ENCODE peak calls at places on chromosomes 12 and 14, in nine cellular contexts. N, V, D, U, W, I, K, G and Y are unnamed samples.

GRCh38 chr12:92140919-92141536 is 4.6 kb downstream of the BTG1 start:
- DNase-seq in D (no peak), W (no peak), K (no peak), G (no peak), N (no peak), V (no peak), U (no peak), I (no peak), Y (no peak)

GRCh38 chr12:98417303-98417702 is 98.1 kb upstream of the TMPO start:
- DNase-seq in G (no peak), V (no peak), K (no peak), I (no peak), U (no peak), W (no peak), N (no peak), D (no peak), Y (no peak)

GRCh38 chr12:109606261-109607028 is 32.9 kb downstream of the MVK start:
- DNase-seq in D (no peak), K (peak; percentile 20), N (no peak), W (no peak), U (peak; percentile 52), V (no peak), G (no peak), I (no peak), Y (no peak)

GRCh38 chr14:56659964-56660551 is 80.5 kb downstream of the TMEM260 start:
- DNase-seq in V (no peak), D (no peak), G (no peak), I (peak; percentile 57), W (no peak), K (peak; percentile 44), U (no peak), N (no peak), Y (no peak)

GRCh38 chr12:69935651-69936100 is 110.6 kb downstream of the MYRFL start:
- DNase-seq in I (no peak), V (no peak), U (no peak), G (no peak), W (no peak), D (no peak), K (no peak), N (no peak), Y (no peak)

GRCh38 chr12:92624236-92624635 is 78.6 kb upstream of the PLEKHG7 start:
- DNase-seq in U (no peak), N (no peak), I (peak; percentile 43), G (no peak), D (no peak), V (no peak), K (no peak), W (no peak), Y (no peak)

GRCh38 chr14:30966415-30967363 is 58.8 kb upstream of the AP4S1 start:
- DNase-seq in I (peak; percentile 53), D (no peak), V (no peak), G (no peak), N (no peak), K (peak; percentile 7), W (no peak), U (no peak), Y (no peak)

GRCh38 chr12:111954974-111955373 is 58.0 kb downstream of the TMEM116 start:
- DNase-seq in V (no peak), K (no peak), I (peak; percentile 53), N (no peak), W (no peak), D (no peak), G (no peak), U (no peak), Y (no peak)

GRCh38 chr12:1533602-1534304 is 60.6 kb downstream of the FBXL14 start:
- DNase-seq in I (no peak), D (no peak), N (no peak), K (peak; percentile 21), W (no peak), V (no peak), U (no peak), G (peak; percentile 47), Y (no peak)

GRCh38 chr12:15130521-15130920 is 90.7 kb downstream of the RERG start:
- DNase-seq in D (no peak), N (no peak), U (no peak), K (no peak), W (no peak), G (no peak), I (no peak), V (no peak), Y (no peak)

GRCh38 chr12:105992849-105993740 is 145.7 kb downstream of the NUAK1 start:
- DNase-seq in V (no peak), W (peak; percentile 72), U (no peak), D (no peak), I (no peak), N (no peak), G (no peak), K (no peak), Y (no peak)

GRCh38 chr14:99351166-99352007 is 79.4 kb upstream of the BCL11B start:
- DNase-seq in W (no peak), U (no peak), I (peak; percentile 14), N (no peak), V (no peak), D (no peak), K (no peak), G (no peak), Y (no peak)

DNA sequence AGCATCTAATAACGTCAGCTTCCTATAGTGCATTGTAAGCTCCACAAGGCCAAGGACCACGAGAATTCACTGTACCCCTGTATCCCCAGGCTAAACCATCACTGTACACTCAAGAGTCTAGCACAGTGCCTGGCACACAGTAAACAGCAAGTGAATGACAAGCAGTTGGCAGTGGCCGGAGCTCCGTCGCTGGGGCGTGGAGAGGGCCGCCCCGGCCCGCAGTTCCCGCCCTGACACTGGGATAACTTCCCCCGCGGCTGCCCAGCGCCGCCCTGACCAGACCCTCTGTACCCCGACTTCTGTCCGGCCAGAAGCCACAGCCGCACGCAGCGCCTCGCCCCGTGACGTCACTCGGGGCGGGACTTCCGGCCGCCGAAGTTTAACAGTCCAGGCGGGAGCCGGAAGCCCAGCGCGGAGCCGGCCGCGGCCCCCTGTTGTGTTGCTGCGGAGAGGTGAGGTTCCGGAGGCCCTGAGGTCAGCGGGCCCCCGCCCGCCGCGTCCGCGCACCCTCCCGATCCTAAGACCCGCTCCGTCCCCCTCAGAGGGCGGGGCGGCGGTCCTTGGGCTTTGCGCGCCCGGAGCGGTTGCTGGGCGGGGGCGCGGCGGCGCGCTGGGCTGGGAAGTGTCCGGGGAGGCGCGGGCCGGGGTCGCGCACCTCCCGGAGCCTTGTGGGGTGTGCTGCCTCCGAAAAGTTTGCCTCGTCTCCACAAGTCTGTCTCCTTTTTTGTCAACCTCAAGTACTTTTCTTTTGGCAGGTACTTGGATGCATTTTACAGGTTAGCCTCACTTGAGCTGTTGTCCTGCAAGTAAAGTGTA is at the start of gene NEDD1:
- DNase-seq in V (peak; percentile 87), D (peak; percentile 99), U (peak; percentile 92), G (peak; percentile 89), I (peak; percentile 84), N (peak; percentile 92), K (peak; percentile 93), W (peak; percentile 91), Y (peak; percentile 65)
- TF ChIP-seq EP300 in V (no peak), D (no peak), U (no peak), G (no peak), I (no peak), N (no peak), K (no peak), W (no peak), Y (no peak)

GRCh38 chr12:32907166-32907565 is 10.6 kb upstream of the PKP2 start:
- DNase-seq in D (no peak), I (no peak), K (no peak), N (no peak), G (no peak), V (no peak), W (no peak), U (no peak), Y (no peak)

GRCh38 chr12:32903318-32903717 is 6.7 kb upstream of the PKP2 start:
- DNase-seq in N (no peak), G (no peak), D (no peak), U (no peak), I (no peak), V (no peak), W (no peak), K (no peak), Y (no peak)

GRCh38 chr12:32903763-32904162 is 7.2 kb upstream of the PKP2 start:
- DNase-seq in I (no peak), D (no peak), W (no peak), K (no peak), G (no peak), N (no peak), U (no peak), V (no peak), Y (no peak)

GRCh38 chr12:32907898-32908476 is 11.4 kb upstream of the PKP2 start:
- DNase-seq in D (no peak), I (no peak), W (no peak), V (no peak), K (no peak), N (no peak), G (peak; percentile 33), U (no peak), Y (no peak)

GRCh38 chr12:32906407-32907165 is 10.0 kb upstream of the PKP2 start:
- DNase-seq in N (no peak), V (peak; percentile 57), K (no peak), I (no peak), W (no peak), G (peak; percentile 83), D (no peak), U (no peak), Y (no peak)
- TF ChIP-seq EP300 in N (no peak), V (no peak), K (no peak), I (no peak), W (no peak), G (peak; percentile 5), D (no peak), U (no peak), Y (no peak)

GRCh38 chr14:60093088-60093487 is 1.4 kb downstream of the PCNX4 start:
- DNase-seq in W (no peak), I (no peak), V (no peak), N (no peak), D (no peak), U (no peak), G (no peak), K (no peak), Y (no peak)
- TF ChIP-seq EP300 in W (no peak), I (no peak), V (no peak), N (no peak), D (no peak), U (no peak), G (no peak), K (no peak), Y (no peak)

GRCh38 chr12:94207467-94208432 is 59.4 kb downstream of the PLXNC1 start:
- DNase-seq in N (no peak), W (no peak), U (no peak), K (peak; percentile 18), D (no peak), G (peak; percentile 41), I (no peak), V (no peak), Y (no peak)

GRCh38 chr12:94205738-94206310 is 57.4 kb downstream of the PLXNC1 start:
- DNase-seq in W (no peak), U (no peak), D (no peak), I (no peak), G (no peak), K (no peak), V (no peak), N (no peak), Y (no peak)

GRCh38 chr12:94208433-94208921 is 60.1 kb downstream of the PLXNC1 start:
- DNase-seq in G (no peak), K (peak; percentile 16), I (no peak), U (no peak), D (no peak), V (no peak), W (no peak), N (no peak), Y (peak; percentile 11)

GRCh38 chr12:94204647-94205247 is 56.4 kb downstream of the PLXNC1 start:
- DNase-seq in G (no peak), I (no peak), D (no peak), N (no peak), W (no peak), U (no peak), K (no peak), V (no peak), Y (no peak)

GRCh38 chr12:94206886-94207285 is 58.5 kb downstream of the PLXNC1 start:
- DNase-seq in W (no peak), N (no peak), V (no peak), G (no peak), K (no peak), U (no peak), D (no peak), I (no peak), Y (no peak)
- TF ChIP-seq EP300 in W (no peak), N (no peak), V (no peak), G (no peak), K (no peak), U (no peak), D (no peak), I (no peak), Y (no peak)